ENCODE peak calls at places on chromosomes 12 and 14, in four cellular contexts. Z is astrocyte of the spinal cord, Y is adipocyte, I is neuronal stem cell. D is an unnamed sample.

GRCh38 chr12:49808686-49809368 is 19.4 kb downstream of the NCKAP5L start:
- DNase-seq in Z (peak), Y (peak), I (no peak), D (no peak)

GRCh38 chr12:106223485-106224391 is 24.1 kb downstream of the CKAP4 start:
- DNase-seq in I (peak), Y (peak), Z (peak), D (peak)

GRCh38 chr14:95561001-95561412 is 26.2 kb downstream of the GLRX5 start:
- DNase-seq in I (peak), Y (peak), Z (peak), D (peak)

GRCh38 chr12:47903151-47903611 is 1.6 kb downstream of the VDR start:
- DNase-seq in Z (peak), I (no peak), Y (peak), D (peak)

GRCh38 chr14:101102875-101103274 is 199.4 kb upstream of the RTL1 start:
- DNase-seq in Y (no peak), I (no peak), Z (no peak), D (no peak)

GRCh38 chr12:8914716-8915526 is 612 bp downstream of the PHC1 start:
- DNase-seq in Z (peak), Y (peak), I (peak), D (peak)

GRCh38 chr12:117334855-117335587 is 26.4 kb downstream of the NOS1 start:
- DNase-seq in Y (no peak), I (no peak), Z (no peak), D (no peak)

GRCh38 chr14:101114726-101115481 is 211.4 kb upstream of the RTL1 start:
- DNase-seq in Z (no peak), I (no peak), Y (no peak), D (no peak)

GRCh38 chr14:103315368-103315911 is 18.6 kb upstream of the EIF5 start:
- DNase-seq in I (no peak), Z (peak), Y (no peak), D (peak)

GRCh38 chr12:57764662-57765002 is 2.2 kb downstream of the CYP27B1 start:
- DNase-seq in Z (no peak), Y (no peak), I (no peak), D (no peak)

GRCh38 chr14:99792551-99793212 is 531 bp upstream of the EML1 start:
- DNase-seq in I (no peak), Y (peak), Z (peak), D (no peak)

GRCh38 chr12:52232916-52233461 is at the start of gene KRT7:
- DNase-seq in I (no peak), Y (no peak), Z (no peak), D (peak)

GRCh38 chr12:75977590-75977951 is 54.0 kb downstream of the PHLDA1 start:
- DNase-seq in Y (no peak), I (no peak), Z (no peak), D (no peak)

GRCh38 chr12:58833844-58834243 is 86.5 kb downstream of the LRIG3 start:
- DNase-seq in Z (no peak), Y (no peak), I (no peak), D (peak)

GRCh38 chr14:93965968-93966474 is 10.3 kb downstream of the ASB2 start:
- DNase-seq in Z (no peak), I (no peak), Y (no peak), D (no peak)

GRCh38 chr12:83763425-83763824 is 1076.7 kb downstream of the TMTC2 start:
- DNase-seq in Z (no peak), I (no peak), Y (no peak), D (peak)

GRCh38 chr12:19220861-19221466 is 91.4 kb downstream of the PLEKHA5 start:
- DNase-seq in Y (peak), Z (peak), I (no peak), D (peak)

GRCh38 chr12:72282721-72283120 is 10.6 kb downstream of the TRHDE start:
- DNase-seq in Y (peak), Z (peak), I (no peak), D (no peak)

GRCh38 chr12:53053223-53054111 is 3.6 kb downstream of the TNS2 start:
- DNase-seq in I (no peak), Z (no peak), Y (peak), D (peak)

GRCh38 chr12:29547151-29547561 is 49.7 kb upstream of the OVCH1 start:
- DNase-seq in Z (peak), Y (peak), I (no peak), D (peak)

GRCh38 chr14:23167006-23167847 is 16.2 kb downstream of the SLC7A8 start:
- DNase-seq in Y (no peak), Z (no peak), I (no peak), D (no peak)

GRCh38 chr14:38158468-38158867 is 49.2 kb upstream of the SSTR1 start:
- DNase-seq in Z (no peak), I (no peak), Y (no peak), D (no peak)

GRCh38 chr14:64855732-64856527 is 23.8 kb downstream of the SPTB start:
- DNase-seq in Z (no peak), I (no peak), Y (no peak), D (no peak)

GRCh38 chr12:115485503-115485902 is 792.0 kb downstream of the MED13L start:
- DNase-seq in Y (no peak), Z (no peak), I (no peak), D (no peak)

GRCh38 chr14:88590173-88590572 is 27.3 kb downstream of the ZC3H14 start:
- DNase-seq in I (no peak), Y (peak), Z (peak), D (no peak)

GRCh38 chr12:116659771-116660481 is 77.9 kb downstream of the SPRING1 start:
- DNase-seq in I (no peak), Z (peak), Y (no peak), D (peak)

GRCh38 chr12:75623631-75624118 is 112.3 kb upstream of the KRR1 start:
- DNase-seq in I (no peak), Z (peak), Y (peak), D (peak)

GRCh38 chr14:53408175-53408879 is 255.2 kb upstream of the DDHD1 start:
- DNase-seq in Y (no peak), Z (no peak), I (no peak), D (no peak)

GRCh38 chr14:57089901-57090300 is 178.8 kb downstream of the EXOC5 start:
- DNase-seq in Y (no peak), Z (no peak), I (no peak), D (peak)

GRCh38 chr14:99603471-99603933 is 505 bp downstream of the CCDC85C start:
- DNase-seq in Y (peak), Z (peak), I (no peak), D (peak)

GRCh38 chr12:53550595-53550994 is 43.3 kb upstream of the NPFF start:
- DNase-seq in Z (peak), I (no peak), Y (no peak), D (peak)

GRCh38 chr14:80017796-80018195 is 193.5 kb downstream of the DIO2 start:
- DNase-seq in Y (no peak), I (no peak), Z (no peak), D (no peak)

GRCh38 chr14:81427348-81428058 is 27.4 kb upstream of the STON2 start:
- DNase-seq in Y (no peak), I (no peak), Z (no peak), D (peak)

GRCh38 chr12:82651489-82651888 is 35.2 kb upstream of the TMTC2 start:
- DNase-seq in Z (no peak), I (no peak), Y (no peak), D (peak)

GRCh38 chr12:62900686-62901272 is 34.2 kb downstream of the PPM1H start:
- DNase-seq in Y (peak), I (no peak), Z (peak), D (peak)

DNA sequence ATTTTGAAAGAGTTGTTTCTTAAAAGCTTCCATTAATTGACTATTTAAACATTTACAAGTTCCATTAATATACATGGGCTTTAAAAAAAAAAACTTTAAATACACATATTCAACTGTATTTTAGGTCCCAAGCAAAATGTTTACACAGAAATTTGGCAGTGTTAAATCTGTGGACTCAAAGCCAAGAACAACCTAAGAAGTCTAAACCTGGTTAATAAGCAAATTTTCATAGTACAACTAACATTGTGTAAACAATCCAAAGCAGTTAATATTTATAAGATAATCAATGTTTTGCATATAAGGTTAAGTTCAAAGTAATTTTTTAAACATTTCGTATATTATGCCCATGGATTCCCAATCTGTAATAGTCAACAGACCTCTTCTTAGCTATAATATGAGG is 77.0 kb downstream of the EPS8 start:
- DNase-seq in Z (no peak), Y (no peak), I (no peak), D (no peak)
- H3K4me3 ChIP-seq in Z (no peak), Y (peak), I (no peak), D (no peak)

DNA sequence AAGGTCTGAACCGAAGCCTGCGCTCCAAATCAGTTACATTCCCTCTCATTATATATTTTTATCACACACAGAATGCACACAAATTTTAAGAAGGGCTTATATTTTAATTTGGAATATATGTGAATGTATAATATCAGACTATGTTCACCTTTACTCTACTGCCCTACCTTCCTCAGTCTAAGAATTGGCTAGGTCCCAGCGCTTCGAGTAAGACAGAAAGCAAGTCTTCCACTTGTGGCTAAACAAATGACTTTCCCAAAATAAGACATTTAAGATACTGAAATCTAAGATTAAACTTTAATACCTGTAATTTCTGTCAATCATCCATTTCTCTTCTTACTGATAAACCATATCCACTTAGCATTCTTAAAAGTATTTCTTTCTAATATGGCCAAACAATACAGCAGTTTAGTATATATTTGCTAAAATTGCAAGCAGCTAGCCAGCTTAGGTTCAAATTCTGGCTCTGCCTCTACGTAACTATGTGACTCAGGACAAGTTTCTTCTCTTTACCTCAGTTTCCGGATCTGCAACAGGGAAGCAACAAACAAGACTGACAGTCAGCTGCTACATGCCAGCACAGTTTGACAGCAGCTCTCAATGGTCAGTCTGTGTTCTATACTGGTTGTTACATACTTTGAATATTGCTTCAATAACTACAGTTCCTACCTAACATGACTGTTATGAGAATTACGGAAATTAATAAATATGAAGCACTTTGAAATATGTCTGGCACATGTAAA is 2.0 kb downstream of the INTS13 start:
- DNase-seq in I (no peak), Z (no peak), Y (no peak), D (peak)
- H3K4me3 ChIP-seq in I (no peak), Z (no peak), Y (peak), D (no peak)

DNA sequence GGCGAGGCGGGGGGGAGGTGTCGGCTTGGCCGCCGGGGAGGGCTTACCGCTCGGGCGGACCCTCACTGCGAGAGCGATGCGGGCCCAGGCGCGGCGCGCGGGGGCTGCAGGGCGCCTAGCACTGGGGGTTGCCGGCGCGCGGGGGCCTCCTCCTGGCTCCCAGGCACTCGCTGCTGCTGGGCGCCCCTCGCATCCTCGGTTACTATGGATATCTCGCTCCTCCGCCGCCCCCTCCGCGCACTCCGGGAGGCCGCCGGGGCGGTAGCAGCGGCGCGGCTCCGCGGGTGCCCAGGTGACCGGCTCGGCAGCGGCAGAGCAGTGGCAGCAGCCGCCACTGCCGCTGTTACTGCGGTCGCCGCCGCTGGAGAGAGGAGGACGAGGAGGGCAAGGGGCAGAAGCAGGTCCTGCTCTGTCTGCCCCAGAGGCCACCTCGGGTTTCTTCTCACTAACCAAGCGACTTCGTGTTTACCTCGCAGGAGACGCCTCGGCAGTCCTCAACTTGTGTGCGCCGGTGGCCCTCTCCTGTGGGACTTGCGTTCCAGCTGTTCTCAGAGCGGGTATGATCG is 250.1 kb downstream of the APAF1 start:
- DNase-seq in I (no peak), Z (no peak), Y (peak), D (no peak)
- H3K4me3 ChIP-seq in I (peak), Z (no peak), Y (no peak), D (no peak)

DNA sequence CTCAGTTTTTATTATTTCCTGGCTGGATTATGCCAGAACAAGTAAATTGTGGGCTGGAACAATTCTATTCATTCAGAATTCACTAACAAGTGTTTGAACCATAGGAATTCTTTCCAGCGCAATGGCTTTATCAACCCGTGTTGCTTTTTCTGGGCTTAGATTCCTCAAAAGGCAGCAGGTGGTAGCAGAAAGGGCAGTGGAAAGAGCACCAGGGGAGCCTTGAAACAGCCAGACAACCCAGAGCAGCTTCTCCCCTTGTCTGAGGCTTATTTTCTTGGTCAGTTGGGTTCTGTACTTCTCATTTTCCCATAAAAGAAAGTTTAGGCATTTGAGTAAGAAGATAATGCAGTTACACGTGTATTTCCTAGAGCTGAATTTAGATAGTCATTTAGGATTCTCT is 130.7 kb downstream of the OTOGL start:
- DNase-seq in Z (peak), Y (no peak), I (peak), D (no peak)
- H3K4me3 ChIP-seq in Z (no peak), Y (no peak), I (no peak), D (no peak)

DNA sequence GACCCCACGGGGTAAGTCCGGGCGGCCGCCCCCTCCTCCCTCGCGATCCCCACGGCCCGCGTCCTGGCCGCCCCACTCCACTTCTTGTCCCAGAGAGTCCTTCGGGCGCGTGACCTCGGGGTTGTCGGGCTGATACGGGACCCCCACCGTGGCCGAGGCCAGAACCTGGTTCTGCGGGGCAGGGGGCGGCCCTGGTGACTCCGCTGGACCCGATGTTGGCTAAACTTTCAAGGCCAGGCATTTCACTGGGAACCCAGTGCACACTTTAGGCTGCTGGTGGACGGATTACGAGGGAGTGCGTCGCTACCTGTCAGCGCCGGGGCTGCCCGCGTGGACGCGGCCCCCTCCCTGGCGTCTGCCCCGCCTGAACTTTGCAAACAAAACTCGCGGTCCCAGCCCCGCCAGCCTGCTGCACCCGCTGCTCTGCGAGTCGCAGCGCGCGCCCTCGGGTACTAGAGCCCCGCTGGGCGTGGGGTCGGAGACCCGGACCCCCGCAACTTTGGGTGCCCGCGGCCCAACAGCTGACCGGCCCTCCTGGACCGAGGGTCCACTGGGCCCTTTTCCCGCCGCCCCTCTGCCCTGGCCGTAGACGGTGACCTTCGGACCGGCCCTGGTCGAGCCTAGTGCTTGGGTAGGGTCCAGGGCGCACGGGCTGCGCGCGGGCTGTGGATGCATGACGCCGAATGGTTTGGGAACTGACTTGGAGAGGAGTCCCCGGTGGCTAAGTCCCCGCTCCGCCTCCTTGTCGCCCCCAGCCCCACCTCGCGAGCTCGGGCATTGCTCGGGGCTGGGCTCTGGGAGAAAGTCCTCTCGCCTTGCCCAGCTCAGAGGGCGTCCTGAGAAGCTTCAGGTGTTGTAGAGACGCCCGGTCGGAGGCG is 624 bp downstream of the RIN3 start:
- DNase-seq in I (no peak), Z (peak), Y (peak), D (peak)
- H3K4me3 ChIP-seq in I (peak), Z (peak), Y (peak), D (peak)

DNA sequence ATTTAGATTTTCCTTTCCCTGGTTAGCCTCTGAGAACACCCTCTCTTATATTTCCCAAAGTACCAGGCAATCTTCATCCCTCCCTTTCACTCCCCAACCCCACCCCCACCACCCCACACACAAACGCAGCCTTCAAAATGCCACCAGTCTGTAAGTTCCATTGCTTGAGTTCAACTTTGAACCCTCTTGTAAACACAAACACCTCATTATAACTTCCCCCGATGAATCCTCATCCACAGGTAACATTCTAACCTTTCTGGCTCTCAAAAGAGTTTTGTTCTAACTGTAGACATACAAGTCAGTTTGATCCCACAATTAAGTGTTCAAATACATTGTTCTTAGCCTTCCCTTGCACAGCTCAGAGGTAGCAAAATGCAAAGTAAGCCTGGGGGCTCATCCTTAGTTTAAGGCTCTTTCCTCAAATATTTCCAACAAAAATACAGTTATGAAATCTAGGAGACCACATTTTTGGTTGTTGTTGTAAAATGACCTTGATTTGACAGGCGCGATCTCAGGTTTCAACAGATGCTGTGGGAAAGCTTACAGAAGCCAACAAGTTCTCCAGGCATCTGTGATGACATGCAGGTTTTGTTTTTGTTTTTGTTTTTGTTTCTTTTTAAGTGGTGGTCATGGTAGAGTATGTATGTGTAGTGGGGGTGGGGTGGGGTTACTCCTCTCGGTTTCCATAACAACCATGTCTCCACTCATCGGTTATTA is 199.6 kb upstream of the FOXN3 start:
- DNase-seq in Z (peak), I (no peak), Y (peak), D (no peak)
- H3K4me3 ChIP-seq in Z (no peak), I (no peak), Y (peak), D (no peak)

GRCh38 chr12:66312189-66312588 is 9.9 kb downstream of the HELB start:
- DNase-seq in Z (no peak), I (no peak), Y (no peak), D (no peak)
- H3K4me3 ChIP-seq in Z (no peak), I (no peak), Y (no peak), D (no peak)

DNA sequence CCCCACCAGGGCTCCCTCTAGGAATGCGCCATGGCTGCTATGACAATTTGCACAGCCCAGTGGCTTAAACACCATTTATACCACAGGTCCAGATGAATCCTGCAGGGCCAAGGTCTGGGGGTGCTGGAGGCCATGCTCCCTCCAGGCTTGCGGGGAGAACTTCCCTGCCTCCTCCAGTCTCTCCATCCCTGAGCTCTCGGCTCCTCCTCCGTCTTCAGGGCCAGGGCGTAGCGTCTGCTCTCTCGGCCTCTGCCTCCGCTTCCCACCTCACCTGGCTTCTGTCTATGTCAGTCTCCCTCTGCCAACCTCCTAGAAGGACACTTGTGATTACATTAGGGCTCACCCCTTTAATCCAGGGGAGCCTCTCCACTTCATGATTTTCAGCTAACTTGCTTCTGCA is 401.3 kb downstream of the TMEM121 start:
- DNase-seq in I (no peak), Y (no peak), Z (no peak), D (no peak)
- H3K4me3 ChIP-seq in I (no peak), Y (no peak), Z (no peak), D (no peak)

GRCh38 chr12:15928345-15928744 is 17.2 kb downstream of the DERA start:
- DNase-seq in Y (peak), Z (peak), I (no peak), D (peak)
- H3K4me3 ChIP-seq in Y (no peak), Z (no peak), I (no peak), D (no peak)